ENCODE peak calls at places on chromosomes 3 and 15, in four cellular contexts. C is effector CD8-positive, alpha-beta T cell; R is iris pigment epithelial cell; J is activated B cell treated with CpG ODN at 0.5 μM for 24 hours. D is an unnamed sample.

GRCh38 chr3:43707998-43708397 is 17.3 kb downstream of the ABHD5 start:
- DNase-seq in C (no peak), R (peak), J (no peak), D (peak)

GRCh38 chr3:172074578-172074977 is 35.2 kb downstream of the FNDC3B start:
- DNase-seq in C (no peak), R (no peak), J (no peak), D (no peak)

GRCh38 chr15:85137507-85138175 is 156.0 kb downstream of the PDE8A start:
- DNase-seq in C (no peak), R (no peak), J (no peak), D (no peak)

GRCh38 chr3:102410616-102411015 is 24.2 kb upstream of the ZPLD1 start:
- DNase-seq in C (no peak), R (peak), J (no peak), D (no peak)

GRCh38 chr3:56192001-56192400 is 276.3 kb downstream of the ERC2 start:
- DNase-seq in C (no peak), R (no peak), J (no peak), D (no peak)

GRCh38 chr3:190621209-190621608 is 107.3 kb downstream of the IL1RAP start:
- DNase-seq in C (no peak), R (no peak), J (no peak), D (no peak)

GRCh38 chr3:47432673-47433072 is 43.1 kb downstream of the SCAP start:
- DNase-seq in C (no peak), R (no peak), J (no peak), D (no peak)

GRCh38 chr15:73748731-73749130 is 4.4 kb downstream of the INSYN1 start:
- DNase-seq in C (no peak), R (no peak), J (no peak), D (no peak)

GRCh38 chr3:55461896-55462295 is 25.2 kb downstream of the WNT5A start:
- DNase-seq in C (no peak), R (peak), J (no peak), D (peak)

GRCh38 chr3:135491478-135491877 is 474.1 kb upstream of the PPP2R3A start:
- DNase-seq in C (no peak), R (peak), J (no peak), D (no peak)

GRCh38 chr3:66504761-66505641 is 4.2 kb upstream of the LRIG1 start:
- DNase-seq in C (no peak), R (no peak), J (no peak), D (no peak)

GRCh38 chr3:142028174-142028833 is 121.0 kb downstream of the TFDP2 start:
- DNase-seq in C (no peak), R (peak), J (no peak), D (peak)

GRCh38 chr3:63814300-63814699 is 4.8 kb upstream of the C3orf49 start:
- DNase-seq in C (no peak), R (peak), J (no peak), D (peak)

GRCh38 chr3:71754610-71755253 is 1.1 kb downstream of the GPR27 start:
- DNase-seq in C (no peak), R (no peak), J (no peak), D (no peak)

GRCh38 chr3:125433091-125433534 is 58.0 kb upstream of the ZNF148 start:
- DNase-seq in C (no peak), R (no peak), J (no peak), D (no peak)

GRCh38 chr3:71916747-71917369 is 131.9 kb upstream of the PROK2 start:
- DNase-seq in C (no peak), R (peak), J (no peak), D (peak)

D was measured in GM23248.